ENCODE peak calls at places on chromosome 2, in four cellular contexts. I is WTC11, F is K562, G is GM12878. O is an unnamed sample.
A peak's percentile ranks its signal among the peaks of the same experiment; 100 is the strongest.

GRCh38 chr2:112912403-112912802 is 1.4 kb downstream of the IL37 start:
- DNase-seq in G (no peak), F (no peak), I (no peak), O (no peak)

GRCh38 chr2:8985561-8986326 is 17.7 kb downstream of the MBOAT2 start:
- DNase-seq in I (no peak), G (no peak), F (no peak), O (no peak)

GRCh38 chr2:137118140-137118539 is 352.8 kb downstream of the THSD7B start:
- DNase-seq in I (no peak), G (no peak), F (no peak), O (no peak)

GRCh38 chr2:167289651-167290410 is 401.6 kb downstream of the XIRP2 start:
- DNase-seq in G (no peak), F (no peak), I (no peak), O (no peak)

GRCh38 chr2:190637903-190638618 is 10.8 kb upstream of the NAB1 start:
- DNase-seq in I (no peak), G (no peak), F (no peak), O (no peak)

GRCh38 chr2:205758051-205758450 is 75.8 kb downstream of the NRP2 start:
- DNase-seq in I (no peak), G (no peak), F (no peak), O (no peak)

GRCh38 chr2:163407296-163407695 is 328.5 kb downstream of the FIGN start:
- DNase-seq in F (no peak), I (no peak), G (no peak), O (no peak)

GRCh38 chr2:172021955-172022354 is 22.2 kb downstream of the METAP1D start:
- DNase-seq in I (no peak), F (no peak), G (no peak), O (no peak)

GRCh38 chr2:191243154-191243553 is 2.0 kb upstream of the MYO1B start:
- DNase-seq in F (no peak), G (no peak), I (no peak), O (no peak)

GRCh38 chr2:234242446-234242810 is 191.9 kb downstream of the SPP2 start:
- DNase-seq in I (no peak), G (no peak), F (no peak), O (no peak)
- TF ChIP-seq USF1 in I (no peak), G (no peak), F (no peak), O (no peak)

GRCh38 chr2:109129921-109130725 is 1.1 kb downstream of the SH3RF3 start:
- DNase-seq in I (no peak), F (no peak), G (no peak), O (no peak)
- TF ChIP-seq USF1 in I (no peak), F (no peak), G (peak; percentile 17), O (no peak)

GRCh38 chr2:104043864-104044263 is 810.1 kb upstream of the POU3F3 start:
- DNase-seq in I (no peak), G (no peak), F (no peak), O (no peak)

GRCh38 chr2:104050632-104051242 is 803.2 kb upstream of the POU3F3 start:
- DNase-seq in I (no peak), G (no peak), F (no peak), O (no peak)

GRCh38 chr2:104052341-104052740 is 801.6 kb upstream of the POU3F3 start:
- DNase-seq in I (no peak), F (no peak), G (no peak), O (no peak)

GRCh38 chr2:104046466-104046865 is 807.4 kb upstream of the POU3F3 start:
- DNase-seq in F (no peak), G (no peak), I (no peak), O (no peak)

DNA sequence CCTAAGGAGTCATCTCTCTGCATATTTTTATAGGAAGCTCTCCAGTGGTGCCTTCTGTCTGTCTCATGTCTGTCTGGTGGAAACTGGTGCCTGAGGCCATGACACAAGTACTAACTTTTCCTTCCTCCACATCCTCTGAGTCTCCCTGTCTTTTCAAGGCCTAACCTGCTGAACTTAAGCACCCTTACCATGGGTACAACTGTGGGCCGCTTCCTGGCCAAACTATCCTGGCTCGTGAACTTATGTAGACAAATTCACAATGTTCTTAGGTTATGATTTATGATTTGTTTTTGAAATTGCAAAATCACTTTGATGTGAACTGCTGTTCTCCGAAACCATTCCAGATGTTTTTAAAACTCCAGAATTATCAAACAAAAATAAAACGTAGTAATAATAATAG is 804.5 kb upstream of the POU3F3 start:
- DNase-seq in G (no peak), I (no peak), F (no peak), O (no peak)
- TF ChIP-seq USF1 in G (no peak), I (no peak), F (no peak), O (no peak)

DNA sequence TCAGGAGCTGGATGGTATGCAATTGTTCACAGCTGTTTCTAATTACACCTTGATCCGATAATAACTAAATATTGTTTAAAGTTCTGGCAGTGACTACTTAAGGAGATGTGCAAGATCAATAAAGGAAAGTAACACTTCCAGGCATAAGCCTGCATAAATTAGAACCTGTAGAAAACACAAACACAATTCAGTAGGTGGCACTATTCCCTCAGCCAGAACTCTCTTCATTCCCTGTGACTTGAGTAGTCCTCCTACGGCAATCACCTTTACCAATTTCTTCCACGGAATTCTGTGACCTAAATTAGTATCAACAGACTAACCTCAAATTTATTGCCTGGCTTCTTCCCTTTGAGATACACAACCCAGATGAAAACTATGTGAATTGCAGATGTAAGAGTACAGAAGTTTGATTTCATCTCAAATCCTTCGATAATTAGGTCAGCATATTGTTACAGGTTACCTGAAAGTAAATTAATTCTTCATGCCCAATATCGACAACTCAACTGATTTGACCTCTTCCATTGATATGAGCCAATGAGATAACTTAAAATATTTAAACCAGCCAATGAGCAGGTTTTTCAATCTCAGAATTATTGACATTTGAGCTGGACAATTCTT is 137.8 kb downstream of the PID1 start:
- DNase-seq in I (no peak), F (no peak), G (no peak), O (peak; percentile 35)
- TF ChIP-seq USF1 in I (no peak), F (no peak), G (no peak), O (no peak)